ENCODE peak calls at places on chromosomes 13 and 19, in five cellular contexts. X is GM04503, P is neural progenitor cell, W is NCI-H1092, E is HTR-8/SVneo. B is an unnamed sample.

GRCh38 chr13:77213644-77214043 is 113.2 kb downstream of the MYCBP2 start:
- DNase-seq in E (no peak), W (no peak), P (no peak), X (no peak), B (no peak)

GRCh38 chr13:24982333-24982999 is 113.5 kb upstream of the PABPC3 start:
- DNase-seq in E (no peak), X (no peak), W (no peak), P (no peak), B (no peak)

GRCh38 chr13:28837111-28837510 is 17.0 kb downstream of the MTUS2 start:
- DNase-seq in W (no peak), P (no peak), X (no peak), E (no peak), B (no peak)

GRCh38 chr19:47518139-47518538 is 3.3 kb upstream of the NAPA start:
- DNase-seq in X (no peak), W (no peak), P (no peak), E (no peak), B (no peak)

GRCh38 chr19:12364391-12365093 is 941 bp downstream of the ZNF442 start:
- DNase-seq in W (no peak), E (peak; percentile 34), P (peak; percentile 33), X (no peak), B (peak; percentile 77)

GRCh38 chr13:45341799-45342584 is 1.0 kb upstream of the TPT1 start:
- DNase-seq in X (peak; percentile 35), E (no peak), W (no peak), P (no peak), B (peak; percentile 76)

GRCh38 chr13:112150352-112150751 is 83.4 kb downstream of the SOX1 start:
- DNase-seq in X (no peak), P (no peak), W (no peak), E (no peak), B (no peak)

GRCh38 chr13:51793570-51794273 is 10.2 kb downstream of the DHRS12 start:
- DNase-seq in W (no peak), X (peak; percentile 31), E (peak; percentile 17), P (no peak), B (no peak)

GRCh38 chr19:2198317-2198716 is 34.6 kb downstream of the DOT1L start:
- DNase-seq in P (no peak), W (no peak), E (no peak), X (no peak), B (no peak)

GRCh38 chr19:48990400-48990799 is 2.7 kb downstream of the GYS1 start:
- DNase-seq in X (no peak), W (no peak), P (no peak), E (no peak), B (no peak)

GRCh38 chr19:46745030-46745429 is 827 bp upstream of the FKRP start:
- DNase-seq in X (no peak), E (no peak), P (no peak), W (no peak), B (peak; percentile 60)

GRCh38 chr19:36638862-36639510 is 27.7 kb downstream of the ZNF461 start:
- DNase-seq in P (no peak), W (no peak), X (no peak), E (no peak), B (no peak)

GRCh38 chr13:76980075-76980718 is 11.7 kb upstream of the CLN5 start:
- DNase-seq in P (peak; percentile 90), X (no peak), W (peak; percentile 76), E (peak; percentile 72), B (peak; percentile 87)

GRCh38 chr19:45153339-45154063 is 7.3 kb downstream of the NKPD1 start:
- DNase-seq in E (no peak), P (peak; percentile 85), X (no peak), W (no peak), B (peak; percentile 75)

GRCh38 chr19:58543826-58544590 is at the start of gene TRIM28:
- DNase-seq in X (peak; percentile 95), P (peak; percentile 99), E (peak; percentile 98), W (no peak), B (peak; percentile 100)

GRCh38 chr13:67119481-67119883 is 110.7 kb downstream of the PCDH9 start:
- DNase-seq in E (peak; percentile 27), W (no peak), P (no peak), X (peak; percentile 20), B (no peak)

GRCh38 chr13:109419896-109420295 is 366.5 kb downstream of the IRS2 start:
- DNase-seq in X (no peak), W (no peak), E (no peak), P (no peak), B (no peak)

GRCh38 chr19:56167064-56167578 is 8.7 kb upstream of the GALP start:
- DNase-seq in P (peak; percentile 71), X (no peak), W (no peak), E (no peak), B (no peak)

GRCh38 chr19:18112989-18113478 is 15.5 kb downstream of the MAST3 start:
- DNase-seq in X (no peak), E (peak; percentile 87), W (peak; percentile 60), P (peak; percentile 92), B (peak; percentile 93)

GRCh38 chr19:43636121-43636683 is 3.4 kb downstream of the CADM4 start:
- DNase-seq in W (no peak), X (no peak), E (peak; percentile 57), P (peak; percentile 62), B (peak; percentile 66)